ENCODE peak calls at places on chromosomes 6 and 20, in nine cellular contexts. E is endothelial cell, N is brain microvascular endothelial cell, Q is GM12865, O is AG09319, K is NB4, U is GM10248, V is PC-3, R is foreskin fibroblast. C is an unnamed sample.

GRCh38 chr6:42259841-42260395 is 42.3 kb upstream of the MRPS10 start:
- DNase-seq in E (no peak), N (no peak), Q (no peak), O (no peak), K (no peak), U (no peak), V (no peak), R (no peak), C (no peak)

GRCh38 chr6:158818008-158818579 is 1.1 kb downstream of the EZR start:
- DNase-seq in E (peak; percentile 77), N (peak; percentile 48), Q (peak; percentile 83), O (no peak), K (peak; percentile 92), U (peak; percentile 81), V (peak; percentile 78), R (peak; percentile 71), C (peak; percentile 83)

GRCh38 chr20:4607287-4607713 is 114.4 kb upstream of the PRND start:
- DNase-seq in E (peak; percentile 64), N (peak; percentile 60), Q (peak; percentile 71), O (peak; percentile 28), K (peak; percentile 81), U (peak; percentile 72), V (peak; percentile 83), R (no peak), C (peak; percentile 62)

GRCh38 chr6:55925292-55925691 is 49.9 kb upstream of the BMP5 start:
- DNase-seq in E (no peak), N (peak; percentile 32), Q (no peak), O (no peak), K (no peak), U (no peak), V (peak; percentile 95), R (peak; percentile 72), C (no peak)

GRCh38 chr6:56278186-56278585 is 30.8 kb upstream of the COL21A1 start:
- DNase-seq in E (no peak), N (no peak), Q (no peak), O (no peak), K (no peak), U (no peak), V (peak; percentile 29), R (no peak), C (no peak)

GRCh38 chr6:44387346-44388134 is at the start of gene CDC5L:
- DNase-seq in E (peak; percentile 93), N (peak; percentile 99), Q (peak; percentile 99), O (peak; percentile 99), K (peak; percentile 100), U (peak; percentile 98), V (peak; percentile 98), R (peak; percentile 98), C (peak; percentile 97)

GRCh38 chr20:23128461-23129125 is 42.5 kb upstream of the CD93 start:
- DNase-seq in E (no peak), N (no peak), Q (no peak), O (no peak), K (no peak), U (no peak), V (no peak), R (no peak), C (no peak)

GRCh38 chr20:44364780-44365179 is 9.3 kb downstream of the HNF4A start:
- DNase-seq in E (no peak), N (no peak), Q (no peak), O (no peak), K (no peak), U (no peak), V (no peak), R (no peak), C (no peak)

GRCh38 chr6:72760130-72760793 is 138.4 kb downstream of the KCNQ5 start:
- DNase-seq in E (no peak), N (peak; percentile 41), Q (no peak), O (no peak), K (no peak), U (no peak), V (no peak), R (no peak), C (no peak)

GRCh38 chr6:13985663-13986325 is 61.0 kb downstream of the RNF182 start:
- DNase-seq in E (no peak), N (no peak), Q (no peak), O (no peak), K (peak; percentile 56), U (no peak), V (no peak), R (no peak), C (no peak)

GRCh38 chr20:9389321-9389720 is 125.1 kb upstream of the LAMP5 start:
- DNase-seq in E (no peak), N (no peak), Q (no peak), O (no peak), K (no peak), U (no peak), V (no peak), R (no peak), C (no peak)

GRCh38 chr6:101392561-101393230 is 812 bp upstream of the GRIK2 start:
- DNase-seq in E (peak; percentile 13), N (no peak), Q (no peak), O (no peak), K (no peak), U (no peak), V (peak; percentile 7), R (no peak), C (no peak)

GRCh38 chr6:101391772-101392560 is 1.5 kb upstream of the GRIK2 start:
- DNase-seq in E (peak; percentile 5), N (no peak), Q (no peak), O (no peak), K (no peak), U (no peak), V (peak; percentile 56), R (no peak), C (no peak)

GRCh38 chr6:101395345-101395744 is 1.8 kb downstream of the GRIK2 start:
- DNase-seq in E (no peak), N (no peak), Q (no peak), O (no peak), K (no peak), U (no peak), V (peak; percentile 15), R (no peak), C (no peak)

GRCh38 chr6:101396552-101397173 is 3.2 kb downstream of the GRIK2 start:
- DNase-seq in E (peak; percentile 78), N (peak; percentile 61), Q (peak; percentile 57), O (peak; percentile 2), K (peak; percentile 60), U (peak; percentile 34), V (peak; percentile 77), R (peak; percentile 24), C (peak; percentile 62)

DNA sequence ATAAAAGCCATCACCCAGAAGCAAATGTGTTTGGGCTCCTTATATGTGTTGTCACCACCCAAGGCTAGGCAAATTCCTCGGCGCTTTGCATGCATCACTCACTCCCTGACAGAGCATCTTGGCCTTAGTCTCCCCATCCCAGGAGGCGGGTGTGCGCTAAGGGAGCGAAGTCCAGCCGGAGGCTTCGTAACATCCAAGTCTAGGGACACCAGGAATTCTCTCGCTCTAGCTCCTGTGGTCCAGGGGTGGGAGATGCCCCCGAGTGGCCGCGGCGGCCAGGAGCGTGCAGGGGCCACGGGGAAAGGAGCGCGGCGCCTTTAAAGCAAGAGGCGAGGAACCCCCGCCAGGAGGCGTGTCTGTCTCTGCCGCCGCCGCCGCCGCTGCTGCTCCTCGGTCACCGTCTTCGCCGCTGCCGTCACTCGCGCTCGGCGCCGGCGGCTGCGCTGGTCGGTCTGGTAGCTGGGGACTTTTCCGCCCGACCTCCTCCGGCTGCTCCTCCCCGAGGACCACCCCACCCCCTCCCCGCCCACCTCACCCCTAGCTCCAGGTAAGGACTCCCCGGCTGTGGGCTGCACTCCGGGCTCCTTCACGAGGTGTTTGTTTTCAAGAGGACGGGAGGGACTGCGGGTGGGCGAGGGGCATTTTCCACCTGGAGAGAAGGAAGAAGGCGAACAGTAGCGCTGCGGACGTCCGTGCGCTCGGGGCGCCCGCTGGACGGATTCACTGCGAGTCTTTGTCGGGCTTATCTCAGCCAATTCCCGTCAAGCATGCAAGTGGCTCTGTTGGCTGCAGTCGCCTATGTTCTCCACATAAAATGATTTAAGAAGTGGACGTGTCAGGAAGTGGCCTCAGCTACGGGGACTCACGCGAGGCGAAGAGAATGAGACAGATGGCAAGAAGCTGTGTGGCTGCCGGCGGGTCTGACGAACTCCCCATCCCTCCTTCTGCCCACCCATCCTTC is at the start of gene GRIK2:
- DNase-seq in E (peak; percentile 71), N (peak; percentile 56), Q (peak; percentile 23), O (no peak), K (peak; percentile 7), U (peak; percentile 29), V (peak; percentile 45), R (peak; percentile 37), C (no peak)
- TF ChIP-seq CTCF in E (peak; percentile 39), N (peak; percentile 56), Q (no peak), O (no peak), K (no peak), U (no peak), V (peak; percentile 24), R (peak; percentile 29), C (no peak)

GRCh38 chr6:30364591-30364990 is 19.6 kb downstream of the RPP21 start:
- DNase-seq in E (no peak), N (no peak), Q (peak; percentile 20), O (no peak), K (no peak), U (no peak), V (peak; percentile 11), R (no peak), C (no peak)
- TF ChIP-seq CTCF in E (no peak), N (no peak), Q (peak; percentile 25), O (no peak), K (peak; percentile 9), U (peak; percentile 15), V (peak; percentile 37), R (no peak), C (peak; percentile 35)

GRCh38 chr6:47534063-47534462 is 56.5 kb downstream of the CD2AP start:
- DNase-seq in E (no peak), N (no peak), Q (no peak), O (no peak), K (no peak), U (no peak), V (no peak), R (no peak), C (no peak)
- TF ChIP-seq CTCF in E (no peak), N (no peak), Q (no peak), O (no peak), K (no peak), U (no peak), V (no peak), R (no peak), C (no peak)

GRCh38 chr20:62345681-62346370 is 21.3 kb downstream of the LAMA5 start:
- DNase-seq in E (no peak), N (no peak), Q (no peak), O (no peak), K (no peak), U (no peak), V (no peak), R (no peak), C (no peak)
- TF ChIP-seq CTCF in E (no peak), N (no peak), Q (no peak), O (no peak), K (no peak), U (no peak), V (no peak), R (no peak), C (no peak)

DNA sequence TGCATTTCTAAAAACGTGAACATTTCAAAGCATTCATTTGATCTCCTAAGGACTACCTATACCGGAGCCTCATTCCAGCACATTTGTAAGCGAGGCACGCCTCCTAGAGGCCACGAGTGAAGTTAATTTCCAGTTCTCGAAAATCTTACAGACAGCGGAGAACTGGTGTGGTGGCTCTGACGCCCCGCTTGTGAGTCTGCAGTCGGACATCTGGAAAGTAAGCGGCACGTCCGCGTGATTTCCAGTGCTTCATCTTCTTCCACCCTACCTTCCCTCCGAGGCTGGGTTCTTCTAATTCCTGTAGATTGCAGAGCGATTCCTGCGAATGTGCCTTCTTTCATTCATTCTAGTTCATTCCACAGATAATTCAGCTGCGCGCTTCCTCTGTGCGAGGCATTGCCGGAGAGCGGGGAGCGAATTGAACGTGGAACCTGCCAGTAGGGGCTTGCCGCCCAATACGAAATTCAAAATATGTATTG is 810 bp upstream of the PRIM2 start:
- DNase-seq in E (peak; percentile 77), N (peak; percentile 93), Q (peak; percentile 94), O (peak; percentile 79), K (peak; percentile 95), U (peak; percentile 82), V (peak; percentile 96), R (peak; percentile 89), C (peak; percentile 86)
- TF ChIP-seq CTCF in E (peak; percentile 60), N (peak; percentile 80), Q (peak; percentile 82), O (peak; percentile 76), K (peak; percentile 61), U (peak; percentile 89), V (peak; percentile 92), R (peak; percentile 67), C (peak; percentile 81)

C was measured in GM13977.